ENCODE peak calls at places on chromosomes 5 and 9, in six cellular contexts. J, D, U, W, I and P are unnamed samples.

GRCh38 chr9:69649566-69650260 is 22.5 kb downstream of the APBA1 start:
- DNase-seq in D (no peak), J (no peak), W (no peak), U (no peak), I (no peak), P (no peak)

GRCh38 chr5:78116167-78116566 is 178.3 kb downstream of the AP3B1 start:
- DNase-seq in U (peak), D (no peak), I (no peak), J (no peak), W (no peak), P (no peak)

GRCh38 chr9:13791816-13792215 is 512.3 kb upstream of the MPDZ start:
- DNase-seq in U (peak), I (no peak), D (no peak), J (no peak), W (no peak), P (no peak)

GRCh38 chr9:5529683-5530221 is 19.4 kb downstream of the PDCD1LG2 start:
- DNase-seq in D (no peak), I (peak), U (no peak), J (no peak), W (no peak), P (no peak)

GRCh38 chr5:133233616-133234015 is 181.8 kb downstream of the HSPA4 start:
- DNase-seq in U (no peak), I (no peak), J (no peak), D (no peak), W (no peak), P (no peak)

GRCh38 chr5:6476313-6476661 is 27.6 kb downstream of the UBE2QL1 start:
- DNase-seq in I (no peak), W (no peak), D (no peak), U (no peak), J (no peak), P (no peak)

GRCh38 chr9:121808781-121809180 is 157.3 kb downstream of the DAB2IP start:
- DNase-seq in I (no peak), U (no peak), J (no peak), D (no peak), W (no peak), P (no peak)

GRCh38 chr5:69224520-69224919 is 10.2 kb upstream of the CDK7 start:
- DNase-seq in J (no peak), D (no peak), I (no peak), W (no peak), U (no peak), P (no peak)

GRCh38 chr5:140107312-140108092 is 6.4 kb upstream of the PURA start:
- DNase-seq in U (peak), D (peak), J (peak), I (peak), W (peak), P (peak)

GRCh38 chr5:154542581-154542980 is 64.6 kb upstream of the HAND1 start:
- DNase-seq in U (no peak), J (no peak), I (no peak), D (no peak), W (no peak), P (no peak)

GRCh38 chr9:89877051-89878002 is 272.5 kb downstream of the GADD45G start:
- DNase-seq in U (no peak), J (no peak), W (no peak), D (peak), I (no peak), P (no peak)

GRCh38 chr5:101561018-101561417 is 657.9 kb upstream of the ST8SIA4 start:
- DNase-seq in J (no peak), D (no peak), I (no peak), W (no peak), U (no peak), P (no peak)

GRCh38 chr5:98839469-98840383 is 66.3 kb downstream of the RGMB start:
- DNase-seq in I (no peak), D (no peak), J (no peak), U (peak), W (no peak), P (peak)

GRCh38 chr9:19513671-19514275 is 105.0 kb downstream of the ACER2 start:
- DNase-seq in J (no peak), D (no peak), I (no peak), U (no peak), W (no peak), P (no peak)
- TF ChIP-seq POLR2A in J (no peak), D (no peak), I (no peak), U (no peak), W (no peak), P (no peak)

GRCh38 chr9:35859995-35860348 is 10.2 kb downstream of the OR13J1 start:
- DNase-seq in J (no peak), I (no peak), W (no peak), U (no peak), D (peak), P (no peak)

GRCh38 chr9:35856882-35857281 is 13.3 kb downstream of the OR13J1 start:
- DNase-seq in J (no peak), I (no peak), W (no peak), U (no peak), D (peak), P (no peak)

GRCh38 chr9:35861161-35861897 is 8.9 kb downstream of the OR13J1 start:
- DNase-seq in U (no peak), I (no peak), D (peak), W (no peak), J (no peak), P (no peak)

GRCh38 chr9:35858428-35858827 is 11.8 kb downstream of the OR13J1 start:
- DNase-seq in D (peak), J (no peak), W (no peak), I (no peak), U (no peak), P (no peak)

GRCh38 chr9:35859310-35859994 is 10.7 kb downstream of the OR13J1 start:
- DNase-seq in W (no peak), I (no peak), J (peak), D (peak), U (no peak), P (no peak)
- TF ChIP-seq TAF1 in W (no peak), I (no peak), J (no peak), D (no peak), U (no peak), P (no peak)

GRCh38 chr5:134845335-134845851 is 375 bp upstream of the C5orf24 start:
- DNase-seq in W (no peak), U (no peak), D (no peak), J (no peak), I (no peak), P (no peak)

GRCh38 chr5:134846641-134846960 is 833 bp downstream of the C5orf24 start:
- DNase-seq in W (no peak), U (peak), D (no peak), I (no peak), J (no peak), P (no peak)

GRCh38 chr5:134844252-134844651 is 1.5 kb upstream of the C5orf24 start:
- DNase-seq in D (no peak), I (no peak), U (no peak), J (no peak), W (no peak), P (no peak)

GRCh38 chr5:134840811-134841210 is 5.0 kb upstream of the C5orf24 start:
- DNase-seq in I (no peak), W (no peak), U (no peak), J (no peak), D (no peak), P (no peak)

GRCh38 chr5:134845852-134846640 is at the start of gene C5orf24:
- DNase-seq in J (peak), D (peak), U (peak), W (peak), I (peak), P (peak)
- TF ChIP-seq POLR2A in J (peak), D (peak), U (peak), W (peak), I (peak), P (peak)

DNA sequence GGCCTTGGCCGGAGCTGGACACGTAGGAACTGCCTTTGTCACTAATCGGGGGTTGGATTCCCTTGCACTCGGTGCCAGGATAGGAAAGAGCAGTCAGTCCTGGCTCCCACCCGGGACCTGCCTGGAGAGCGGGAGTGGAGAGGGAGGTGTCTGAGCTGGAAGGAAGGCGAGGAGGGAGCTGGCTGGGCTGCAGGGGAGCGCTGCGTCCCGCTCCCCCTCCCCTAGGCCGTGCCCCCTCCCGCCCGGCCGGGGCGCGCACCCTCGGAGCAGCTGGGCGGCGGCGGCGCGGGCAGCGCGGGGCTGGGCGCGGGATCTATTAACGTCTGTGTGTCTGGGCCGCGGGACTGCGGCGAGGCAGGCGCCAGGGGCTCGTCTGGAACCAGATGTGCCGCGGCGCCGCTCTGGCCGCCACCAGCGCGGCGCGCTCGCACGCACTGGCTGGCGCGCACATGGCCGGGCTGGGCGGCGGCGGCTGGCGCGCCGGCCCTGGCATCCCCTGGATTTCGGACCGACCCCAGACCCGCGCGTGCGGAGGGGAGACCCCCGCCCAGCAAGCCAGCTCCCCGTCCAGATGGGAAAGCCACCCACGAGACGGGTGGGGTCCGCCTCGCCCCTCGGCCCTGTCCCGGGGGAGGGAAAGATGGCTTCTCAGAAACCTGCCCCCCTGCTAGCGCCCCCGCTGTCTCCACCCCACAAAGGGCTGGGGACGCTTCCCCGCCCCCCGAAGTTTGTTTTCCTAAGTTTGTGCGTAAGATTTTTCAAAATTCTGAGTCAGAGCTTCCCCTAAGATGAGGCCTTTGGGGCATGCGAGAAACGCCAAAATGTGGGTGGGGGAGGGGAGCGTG is 31.9 kb downstream of the PRRX2 start:
- DNase-seq in J (peak), U (no peak), D (peak), I (no peak), W (no peak), P (no peak)
- TF ChIP-seq TAF1 in J (no peak), U (no peak), D (peak), I (no peak), W (no peak), P (no peak)

GRCh38 chr9:110049699-110050450 is 158.1 kb downstream of the C9orf152 start:
- DNase-seq in W (no peak), D (peak), U (no peak), I (no peak), J (no peak), P (no peak)

GRCh38 chr9:110047232-110047954 is 160.6 kb downstream of the C9orf152 start:
- DNase-seq in I (no peak), U (no peak), D (peak), W (no peak), J (no peak), P (no peak)

GRCh38 chr9:110048976-110049698 is 158.8 kb downstream of the C9orf152 start:
- DNase-seq in W (peak), I (no peak), J (no peak), D (peak), U (no peak), P (peak)

GRCh38 chr9:110047955-110048472 is 159.9 kb downstream of the C9orf152 start:
- DNase-seq in W (peak), J (no peak), U (no peak), D (peak), I (no peak), P (peak)

DNA sequence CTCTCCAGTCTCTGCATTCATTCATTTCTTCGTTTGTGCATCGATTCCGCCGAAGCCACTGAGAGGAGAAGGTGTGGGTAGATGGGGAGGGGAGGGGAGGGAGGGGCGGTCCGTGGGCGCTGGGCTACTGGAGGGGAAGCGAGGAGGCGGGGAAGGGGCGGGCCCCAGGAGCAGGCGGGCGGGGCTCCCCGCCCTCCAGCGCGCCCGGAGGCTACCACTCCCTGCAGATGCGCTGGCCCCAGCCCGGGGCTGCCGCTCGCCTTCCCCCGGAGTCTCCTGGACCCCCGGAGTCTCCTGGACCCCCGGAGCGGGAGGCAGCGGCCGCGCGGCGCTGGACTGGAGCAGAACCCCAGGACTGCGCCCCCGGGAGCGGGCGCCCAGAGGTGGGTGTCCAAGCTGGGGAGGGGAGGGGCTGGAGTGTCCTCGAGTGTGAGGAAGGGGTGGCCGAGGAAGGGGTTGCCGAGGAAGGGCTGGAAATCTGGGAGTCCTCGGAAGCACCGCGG is 159.4 kb downstream of the C9orf152 start:
- DNase-seq in D (peak), W (peak), J (peak), I (peak), U (no peak), P (peak)
- TF ChIP-seq POLR2A in D (no peak), W (peak), J (no peak), I (peak), U (no peak), P (peak)